ENCODE peak calls at places on chromosomes 2 and 18, in eight cellular contexts. Q is SW 1271; B is AG04449; E is activated CD4-positive, alpha-beta T cell treated with anti-CD3 and anti-CD28 coated beads for 48 hours; K is mesothelial cell of epicardium; O is NCI-H2081; H is non-pigmented ciliary epithelial cell; I is CD8-positive, alpha-beta memory T cell. D is an unnamed sample.

GRCh38 chr2:30155889-30156658 is 9.3 kb downstream of the YPEL5 start:
- DNase-seq in Q (no peak), B (no peak), E (no peak), K (no peak), O (no peak), H (no peak), I (no peak), D (no peak)

GRCh38 chr2:239467956-239468490 is 67.2 kb upstream of the HDAC4 start:
- DNase-seq in Q (no peak), B (no peak), E (no peak), K (no peak), O (no peak), H (no peak), I (no peak), D (no peak)

GRCh38 chr2:157839822-157840221 is 36.3 kb downstream of the ACVR1 start:
- DNase-seq in Q (no peak), B (no peak), E (no peak), K (no peak), O (no peak), H (no peak), I (no peak), D (no peak)

GRCh38 chr2:108074150-108074549 is 87.8 kb downstream of the SLC5A7 start:
- DNase-seq in Q (no peak), B (no peak), E (no peak), K (no peak), O (no peak), H (no peak), I (no peak), D (no peak)

GRCh38 chr18:49476664-49477411 is 10.2 kb downstream of the C18orf32 start:
- DNase-seq in Q (peak), B (peak), E (no peak), K (no peak), O (no peak), H (peak), I (no peak), D (no peak)

GRCh38 chr2:149040451-149040850 is 2.0 kb downstream of the LYPD6B start:
- DNase-seq in Q (no peak), B (no peak), E (peak), K (no peak), O (no peak), H (no peak), I (peak), D (no peak)

GRCh38 chr2:119311371-119311770 is 55.3 kb downstream of the C2orf76 start:
- DNase-seq in Q (no peak), B (no peak), E (no peak), K (no peak), O (no peak), H (no peak), I (no peak), D (no peak)

GRCh38 chr2:174568425-174568824 is 29.2 kb downstream of the WIPF1 start:
- DNase-seq in Q (no peak), B (no peak), E (no peak), K (no peak), O (no peak), H (no peak), I (no peak), D (no peak)

GRCh38 chr2:127733816-127734537 is 32.7 kb downstream of the SFT2D3 start:
- DNase-seq in Q (no peak), B (no peak), E (no peak), K (no peak), O (no peak), H (no peak), I (no peak), D (no peak)